ENCODE peak calls at places on chromosomes 11 and 22, in five cellular contexts. S, G, C, H and Z are unnamed samples.

GRCh38 chr11:129314381-129314780 is 61.3 kb upstream of the BARX2 start:
- DNase-seq in S (no peak), G (no peak), C (no peak), H (no peak), Z (no peak)

GRCh38 chr11:45089251-45089650 is 57.2 kb upstream of the PRDM11 start:
- DNase-seq in S (no peak), G (peak), C (peak), H (peak), Z (peak)

GRCh38 chr11:44797886-44798683 is 71.3 kb downstream of the TSPAN18 start:
- DNase-seq in S (no peak), G (no peak), C (no peak), H (peak), Z (no peak)

GRCh38 chr11:6443269-6444003 is 2.6 kb upstream of the HPX start:
- DNase-seq in S (peak), G (peak), C (peak), H (peak), Z (peak)

GRCh38 chr11:72828081-72828567 is 13.9 kb downstream of the ATG16L2 start:
- DNase-seq in S (peak), G (no peak), C (no peak), H (peak), Z (no peak)

GRCh38 chr11:110076388-110076965 is 16.7 kb upstream of the ZC3H12C start:
- DNase-seq in S (no peak), G (no peak), C (peak), H (no peak), Z (peak)

GRCh38 chr11:128615076-128615475 is 27.7 kb upstream of the ETS1 start:
- DNase-seq in S (no peak), G (no peak), C (no peak), H (no peak), Z (no peak)

GRCh38 chr22:41596776-41597634 is 7.4 kb upstream of the PMM1 start:
- DNase-seq in S (peak), G (peak), C (peak), H (peak), Z (no peak)

GRCh38 chr11:44036811-44037657 is 10.7 kb upstream of the ACCSL start:
- DNase-seq in S (peak), G (peak), C (peak), H (peak), Z (peak)

GRCh38 chr11:32870676-32871075 is 21.9 kb upstream of the QSER1 start:
- DNase-seq in S (no peak), G (no peak), C (no peak), H (no peak), Z (no peak)

GRCh38 chr11:125627236-125627910 is 2.4 kb downstream of the CHEK1 start:
- DNase-seq in S (no peak), G (no peak), C (no peak), H (peak), Z (no peak)

GRCh38 chr11:30855383-30856006 is 269.3 kb upstream of the MPPED2 start:
- DNase-seq in S (peak), G (no peak), C (no peak), H (peak), Z (peak)

GRCh38 chr11:126410649-126411048 is 55.2 kb downstream of the ST3GAL4 start:
- DNase-seq in S (no peak), G (no peak), C (no peak), H (peak), Z (no peak)

GRCh38 chr22:21766933-21767462 is 31.4 kb upstream of the YPEL1 start:
- DNase-seq in S (no peak), G (no peak), C (no peak), H (no peak), Z (no peak)

GRCh38 chr11:112797653-112798293 is 163.4 kb upstream of the NCAM1 start:
- DNase-seq in S (peak), G (peak), C (no peak), H (no peak), Z (no peak)

GRCh38 chr22:37260939-37261338 is 16.9 kb upstream of the RAC2 start:
- DNase-seq in S (peak), G (peak), C (peak), H (peak), Z (peak)

GRCh38 chr11:78838417-78838816 is 263.8 kb upstream of the NARS2 start:
- DNase-seq in S (peak), G (no peak), C (no peak), H (no peak), Z (peak)

GRCh38 chr11:117299351-117300300 is 8.5 kb downstream of the BACE1-AS start:
- DNase-seq in S (no peak), G (no peak), C (no peak), H (no peak), Z (no peak)

GRCh38 chr11:10728779-10729472 is 22.1 kb upstream of the CTR9 start:
- DNase-seq in S (no peak), G (no peak), C (no peak), H (peak), Z (no peak)

GRCh38 chr11:62295504-62295903 is 3.4 kb downstream of the SCGB1D4 start:
- DNase-seq in S (no peak), G (peak), C (no peak), H (peak), Z (peak)

GRCh38 chr11:19742595-19743292 is 30.1 kb downstream of the NAV2 start:
- DNase-seq in S (peak), G (peak), C (peak), H (peak), Z (peak)

GRCh38 chr11:33605703-33606102 is 94.9 kb downstream of the C11orf91 start:
- DNase-seq in S (no peak), G (no peak), C (no peak), H (no peak), Z (no peak)

GRCh38 chr11:73185680-73186293 is 32.3 kb upstream of the P2RY2 start:
- DNase-seq in S (no peak), G (peak), C (no peak), H (peak), Z (peak)

GRCh38 chr11:65574147-65574962 is 1.5 kb upstream of the EHBP1L1 start:
- DNase-seq in S (peak), G (peak), C (peak), H (peak), Z (peak)

GRCh38 chr11:65503923-65504670 is 5.3 kb downstream of the MALAT1 start:
- DNase-seq in S (peak), G (peak), C (no peak), H (peak), Z (no peak)

GRCh38 chr11:119478711-119479285 is 55.8 kb upstream of the THY1 start:
- DNase-seq in S (no peak), G (no peak), C (no peak), H (no peak), Z (no peak)

GRCh38 chr22:30335236-30335635 is 8.5 kb upstream of the TBC1D10A start:
- DNase-seq in S (no peak), G (no peak), C (no peak), H (no peak), Z (no peak)

GRCh38 chr11:92342886-92343285 is 118.3 kb downstream of the FAT3 start:
- DNase-seq in S (no peak), G (no peak), C (no peak), H (no peak), Z (no peak)

GRCh38 chr11:134578807-134579708 is 167.0 kb upstream of the B3GAT1 start:
- DNase-seq in S (no peak), G (no peak), C (no peak), H (no peak), Z (no peak)
- TF ChIP-seq CTCF in S (no peak), G (no peak), C (peak), H (no peak), Z (no peak)

GRCh38 chr11:35234836-35235235 is 95.9 kb downstream of the CD44 start:
- DNase-seq in S (no peak), G (no peak), C (no peak), H (peak), Z (no peak)
- H3K27ac ChIP-seq in S (no peak), G (no peak), C (no peak), H (no peak), Z (no peak)

GRCh38 chr11:69055598-69056516 is 7.1 kb downstream of the TPCN2 start:
- DNase-seq in S (peak), G (no peak), C (no peak), H (no peak), Z (no peak)

GRCh38 chr11:69058501-69059270 is 10.0 kb downstream of the TPCN2 start:
- DNase-seq in S (no peak), G (no peak), C (no peak), H (no peak), Z (no peak)

GRCh38 chr11:69055212-69055586 is 6.5 kb downstream of the TPCN2 start:
- DNase-seq in S (no peak), G (no peak), C (peak), H (no peak), Z (no peak)

GRCh38 chr11:69057801-69058200 is 9.1 kb downstream of the TPCN2 start:
- DNase-seq in S (no peak), G (no peak), C (no peak), H (no peak), Z (no peak)

DNA sequence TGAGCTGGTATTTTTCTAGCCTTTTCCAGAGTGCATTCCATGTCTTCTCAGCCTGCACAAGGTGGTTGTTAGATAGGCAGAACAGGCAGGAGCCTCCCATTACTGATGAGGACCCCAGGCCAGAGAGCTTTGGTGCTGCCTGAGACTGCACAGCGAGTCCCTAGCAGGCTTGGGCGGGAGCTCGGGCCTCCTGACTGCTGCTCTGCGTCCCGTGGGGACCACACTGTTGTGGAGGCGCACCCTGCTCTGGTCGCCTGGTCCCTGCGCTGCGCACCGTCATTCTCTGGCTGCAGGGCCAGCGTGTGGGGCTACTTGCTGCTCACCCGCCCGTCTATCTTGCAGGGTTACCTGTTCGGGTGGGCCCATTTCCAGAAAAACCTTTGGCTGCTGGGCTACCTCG is 8.5 kb downstream of the TPCN2 start:
- DNase-seq in S (no peak), G (no peak), C (no peak), H (no peak), Z (no peak)
- TF ChIP-seq CTCF in S (no peak), G (no peak), C (no peak), H (no peak), Z (no peak)

GRCh38 chr11:933002-933820 is 7.5 kb downstream of the AP2A2 start:
- DNase-seq in S (no peak), G (peak), C (no peak), H (no peak), Z (no peak)
- H3K27ac ChIP-seq in S (no peak), G (no peak), C (no peak), H (no peak), Z (peak)

GRCh38 chr11:18145025-18145424 is 12.7 kb downstream of the MRGPRX3 start:
- DNase-seq in S (no peak), G (no peak), C (no peak), H (no peak), Z (no peak)
- TF ChIP-seq CTCF in S (peak), G (peak), C (peak), H (no peak), Z (no peak)

DNA sequence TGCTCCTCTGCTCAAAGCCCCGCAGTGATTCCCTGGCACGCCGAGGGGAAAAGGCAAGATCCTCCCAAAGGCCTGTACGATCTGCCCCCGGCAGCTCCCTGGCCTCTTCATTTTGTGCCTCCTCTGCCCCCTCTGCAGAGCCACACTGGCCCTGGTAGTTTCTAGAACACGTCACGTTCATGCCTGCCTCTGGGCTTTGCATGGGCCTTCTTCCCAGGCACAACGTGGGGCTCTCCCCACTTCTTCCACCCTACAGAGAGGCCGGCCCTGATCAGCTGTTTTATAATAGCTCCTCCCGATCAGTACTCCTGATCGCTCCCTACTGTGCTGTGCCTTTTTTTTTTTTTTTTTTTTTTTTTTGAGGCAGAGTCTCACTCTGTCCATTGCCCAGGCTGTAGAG is 78.4 kb downstream of the PTPRJ start:
- DNase-seq in S (no peak), G (no peak), C (no peak), H (no peak), Z (no peak)
- H3K27ac ChIP-seq in S (no peak), G (no peak), C (no peak), H (no peak), Z (no peak)

GRCh38 chr11:12091957-12092558 is 18.3 kb upstream of the MICAL2 start:
- DNase-seq in S (no peak), G (no peak), C (peak), H (no peak), Z (no peak)
- TF ChIP-seq CTCF in S (no peak), G (peak), C (no peak), H (peak), Z (no peak)